ENCODE peak calls at places on chromosomes 16 and 17, in eight cellular contexts. U, A, R, G, P, I, Y and H are unnamed samples.
A peak's percentile ranks its signal among the peaks of the same experiment; 100 is the strongest.

GRCh38 chr16:709651-710499 is 4.3 kb upstream of the FBXL16 start:
- DNase-seq in U (no peak), A (peak; percentile 79), R (no peak), G (no peak), P (no peak), I (no peak), Y (no peak), H (peak; percentile 40)

GRCh38 chr17:79078476-79079190 is 4.0 kb downstream of the ENGASE start:
- DNase-seq in U (no peak), A (no peak), R (no peak), G (peak; percentile 42), P (no peak), I (no peak), Y (no peak), H (no peak)

GRCh38 chr17:79276824-79277223 is 202.2 kb downstream of the ENGASE start:
- DNase-seq in U (no peak), A (no peak), R (no peak), G (no peak), P (peak; percentile 92), I (no peak), Y (no peak), H (no peak)

GRCh38 chr17:31318298-31319190 is 2.9 kb downstream of the EVI2A start:
- DNase-seq in U (peak; percentile 54), A (peak; percentile 29), R (no peak), G (no peak), P (no peak), I (peak; percentile 40), Y (peak; percentile 63), H (peak; percentile 60)

GRCh38 chr16:84907046-84907445 is 87.3 kb downstream of the CRISPLD2 start:
- DNase-seq in U (no peak), A (no peak), R (no peak), G (no peak), P (no peak), I (no peak), Y (no peak), H (no peak)

GRCh38 chr17:43351686-43352085 is 47.1 kb upstream of the ARL4D start:
- DNase-seq in U (no peak), A (no peak), R (no peak), G (no peak), P (no peak), I (no peak), Y (no peak), H (no peak)

GRCh38 chr16:28219283-28219682 is 7.5 kb upstream of the XPO6 start:
- DNase-seq in U (no peak), A (no peak), R (no peak), G (no peak), P (no peak), I (no peak), Y (no peak), H (no peak)

GRCh38 chr17:20141201-20141999 is 132.2 kb downstream of the SPECC1 start:
- DNase-seq in U (no peak), A (peak; percentile 23), R (no peak), G (no peak), P (no peak), I (no peak), Y (no peak), H (no peak)

GRCh38 chr16:10950393-10950792 is 6.0 kb downstream of the CLEC16A start:
- DNase-seq in U (no peak), A (no peak), R (no peak), G (no peak), P (no peak), I (no peak), Y (no peak), H (no peak)

GRCh38 chr17:68384941-68385340 is 72.4 kb downstream of the WIPI1 start:
- DNase-seq in U (no peak), A (no peak), R (no peak), G (no peak), P (no peak), I (no peak), Y (no peak), H (no peak)

GRCh38 chr16:60648260-60648659 is 1388.0 kb downstream of the CDH8 start:
- DNase-seq in U (no peak), A (no peak), R (no peak), G (no peak), P (no peak), I (no peak), Y (no peak), H (no peak)

GRCh38 chr17:11772031-11772430 is 173.8 kb downstream of the DNAH9 start:
- DNase-seq in U (no peak), A (no peak), R (no peak), G (no peak), P (no peak), I (no peak), Y (no peak), H (no peak)

GRCh38 chr16:78002915-78003538 is 19.3 kb upstream of the CLEC3A start:
- DNase-seq in U (peak; percentile 81), A (peak; percentile 98), R (no peak), G (peak; percentile 84), P (peak; percentile 80), I (peak; percentile 80), Y (peak; percentile 82), H (peak; percentile 60)

GRCh38 chr17:77365584-77366186 is 224.9 kb downstream of the SEC14L1 start:
- DNase-seq in U (peak; percentile 59), A (no peak), R (no peak), G (peak; percentile 77), P (peak; percentile 65), I (peak; percentile 64), Y (peak; percentile 70), H (no peak)
- H3K27ac ChIP-seq in U (peak overlapping the region; percentile 34), A (no peak overlapping the region), R (peak overlapping the region; percentile 89), G (peak overlapping the region; percentile 62), P (peak overlapping the region; percentile 51), I (peak overlapping the region; percentile 73), Y (peak overlapping the region; percentile 76), H (no peak overlapping the region)

DNA sequence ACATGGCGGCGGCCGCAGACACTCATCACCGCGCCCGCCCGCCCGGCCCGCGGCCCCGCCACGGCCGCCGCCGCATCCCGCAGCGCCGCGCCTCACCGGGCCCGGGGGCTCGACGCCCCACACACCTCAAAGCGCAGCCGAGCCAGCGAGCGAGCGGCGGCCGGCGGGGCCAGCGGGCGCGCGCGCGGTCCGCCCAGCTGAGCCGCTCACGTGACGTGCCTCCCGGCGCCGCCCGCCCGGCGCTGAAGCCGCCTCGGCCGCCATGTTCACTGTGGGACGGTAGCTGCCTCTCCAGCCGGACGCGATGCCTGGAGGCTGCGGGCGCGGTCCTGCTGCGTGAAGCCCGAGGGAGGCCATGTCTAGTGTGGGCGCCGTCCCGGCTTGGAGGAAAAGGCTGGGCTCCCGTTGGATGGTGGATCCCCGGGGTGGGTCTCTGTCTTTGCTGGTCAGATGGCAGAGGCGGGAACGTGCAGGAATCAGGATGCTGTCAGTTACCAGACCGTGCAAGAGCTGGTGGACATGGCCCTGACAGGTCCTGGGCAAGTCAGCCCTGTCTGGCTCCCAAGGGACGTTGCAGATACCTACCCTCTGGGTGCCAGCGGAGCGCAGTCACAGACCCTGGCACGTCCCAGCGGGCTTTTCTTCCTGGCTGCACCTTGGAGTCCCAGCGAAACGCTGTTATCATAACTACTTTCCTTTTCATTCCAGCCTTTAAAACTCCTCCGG is at the start of gene USP31:
- DNase-seq in U (peak; percentile 92), A (peak; percentile 98), R (peak; percentile 37), G (peak; percentile 98), P (peak; percentile 96), I (peak; percentile 96), Y (peak; percentile 95), H (peak; percentile 95)
- H3K27ac ChIP-seq in U (peak within 1 kb of the TSS; percentile 73), A (no peak within 1 kb of the TSS), R (peak within 1 kb of the TSS; percentile 96), G (peak within 1 kb of the TSS; percentile 78), P (peak within 1 kb of the TSS; percentile 37), I (peak within 1 kb of the TSS; percentile 97), Y (peak within 1 kb of the TSS; percentile 96), H (peak within 1 kb of the TSS; percentile 81)

GRCh38 chr16:67244387-67245188 is 2.7 kb downstream of the FHOD1 start:
- DNase-seq in U (no peak), A (no peak), R (peak; percentile 40), G (peak; percentile 88), P (peak; percentile 38), I (peak; percentile 77), Y (peak; percentile 48), H (peak; percentile 50)

GRCh38 chr16:67245674-67246080 is 1.6 kb downstream of the FHOD1 start:
- DNase-seq in U (no peak), A (no peak), R (no peak), G (no peak), P (no peak), I (no peak), Y (no peak), H (no peak)

GRCh38 chr16:67242138-67242730 is 5.0 kb downstream of the FHOD1 start:
- DNase-seq in U (no peak), A (no peak), R (no peak), G (peak; percentile 31), P (no peak), I (no peak), Y (no peak), H (no peak)

GRCh38 chr16:67245189-67245585 is 2.1 kb downstream of the FHOD1 start:
- DNase-seq in U (no peak), A (no peak), R (no peak), G (no peak), P (peak; percentile 17), I (no peak), Y (no peak), H (no peak)

GRCh38 chr16:67243481-67243880 is 3.8 kb downstream of the FHOD1 start:
- DNase-seq in U (no peak), A (no peak), R (no peak), G (no peak), P (peak; percentile 24), I (no peak), Y (no peak), H (no peak)
- H3K27ac ChIP-seq in U (no peak overlapping the region), A (no peak overlapping the region), R (peak overlapping the region; percentile 95), G (peak overlapping the region; percentile 97), P (no peak overlapping the region), I (peak overlapping the region; percentile 98), Y (peak overlapping the region; percentile 81), H (peak overlapping the region; percentile 82)

GRCh38 chr17:64377769-64378282 is 12.8 kb downstream of the PECAM1 start:
- DNase-seq in U (no peak), A (no peak), R (no peak), G (no peak), P (no peak), I (no peak), Y (no peak), H (no peak)

GRCh38 chr17:64380985-64381384 is 9.7 kb downstream of the PECAM1 start:
- DNase-seq in U (no peak), A (no peak), R (no peak), G (no peak), P (no peak), I (no peak), Y (no peak), H (no peak)

GRCh38 chr17:64382184-64382583 is 8.5 kb downstream of the PECAM1 start:
- DNase-seq in U (no peak), A (no peak), R (no peak), G (no peak), P (no peak), I (no peak), Y (no peak), H (no peak)

GRCh38 chr17:64373722-64374121 is 16.9 kb downstream of the PECAM1 start:
- DNase-seq in U (no peak), A (no peak), R (no peak), G (no peak), P (no peak), I (no peak), Y (no peak), H (no peak)

DNA sequence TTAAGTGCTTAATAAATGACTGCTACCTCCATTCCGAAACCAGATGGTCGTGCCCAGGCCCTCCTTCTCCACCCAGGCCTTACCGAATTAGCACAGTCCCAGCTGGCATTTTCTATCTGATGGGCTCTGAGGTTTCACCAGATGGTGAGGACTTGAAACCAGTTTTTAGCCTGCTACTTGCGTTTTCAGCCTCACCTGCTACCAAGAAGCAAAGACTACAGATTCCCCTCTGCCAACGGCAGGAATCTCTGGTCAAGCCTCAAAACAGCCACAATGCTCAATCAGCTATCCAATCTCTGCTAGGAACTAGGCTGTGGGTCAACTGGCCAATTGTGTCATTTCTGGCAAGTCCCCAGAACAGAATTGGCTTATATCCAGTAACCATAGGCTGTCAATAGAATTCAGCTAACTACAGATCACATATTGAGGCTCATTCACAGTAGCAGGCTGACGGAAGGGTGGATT is 11.7 kb downstream of the PECAM1 start:
- DNase-seq in U (no peak), A (no peak), R (no peak), G (no peak), P (no peak), I (no peak), Y (no peak), H (no peak)
- H3K27ac ChIP-seq in U (no peak overlapping the region), A (no peak overlapping the region), R (peak overlapping the region; percentile 57), G (peak overlapping the region; percentile 21), P (no peak overlapping the region), I (peak overlapping the region; percentile 90), Y (no peak overlapping the region), H (no peak overlapping the region)